ENCODE peak calls at places on chromosomes 4 and X, in ten cellular contexts. Z, F, Y, V, J, P, K, C, D and E are unnamed samples. For H3K4me1, the result is how much of the 10 kb centered on the place peaks cover.

GRCh38 chr4:4502694-4503311 is 39.0 kb downstream of the STX18 start:
- DNase-seq in K (peak), Z (no peak), C (no peak), V (no peak), F (no peak), J (no peak), D (peak), Y (no peak), P (no peak), E (no peak)

GRCh38 chr4:2861631-2862436 is 18.2 kb downstream of the ADD1 start:
- DNase-seq in C (no peak), Y (no peak), Z (no peak), P (no peak), K (no peak), V (no peak), J (peak), F (no peak), D (no peak), E (no peak)

GRCh38 chr4:29423836-29424721 is 1296.1 kb upstream of the PCDH7 start:
- DNase-seq in D (no peak), V (no peak), C (no peak), F (no peak), J (peak), K (peak), P (no peak), Z (peak), Y (no peak), E (no peak)

GRCh38 chr4:152112887-152113286 is 352.1 kb upstream of the GATB start:
- DNase-seq in Y (peak), P (no peak), K (no peak), Z (no peak), F (no peak), C (no peak), J (no peak), V (no peak), D (no peak), E (no peak)

GRCh38 chr4:39021631-39022030 is 10.6 kb downstream of the TMEM156 start:
- DNase-seq in J (no peak), F (no peak), P (no peak), Z (no peak), V (no peak), Y (no peak), K (peak), C (no peak), D (no peak), E (no peak)

GRCh38 chrX:7390446-7390845 is 242.5 kb upstream of the PUDP start:
- DNase-seq in F (no peak), D (no peak), Z (no peak), V (no peak), C (no peak), K (no peak), Y (no peak), J (peak), P (no peak), E (no peak)

GRCh38 chr4:37762294-37763163 is 64.0 kb upstream of the PGM2 start:
- DNase-seq in Y (no peak), V (no peak), C (no peak), F (peak), P (no peak), D (no peak), J (no peak), Z (peak), K (peak), E (no peak)

GRCh38 chr4:185566425-185566824 is 31.1 kb upstream of the PDLIM3 start:
- DNase-seq in J (no peak), V (no peak), F (no peak), P (no peak), K (no peak), D (no peak), C (no peak), Z (no peak), Y (no peak), E (no peak)

GRCh38 chr4:146340798-146341197 is 126.5 kb downstream of the REELD1 start:
- DNase-seq in K (peak), D (peak), F (peak), C (no peak), V (no peak), J (peak), P (no peak), Z (no peak), Y (no peak), E (no peak)

GRCh38 chrX:38839269-38839668 is 38.0 kb downstream of the MID1IP1 start:
- DNase-seq in Z (no peak), K (no peak), D (no peak), F (no peak), V (no peak), P (no peak), Y (no peak), J (no peak), C (no peak), E (no peak)

GRCh38 chr4:134345249-134345648 is 143.7 kb upstream of the PABPC4L start:
- DNase-seq in D (no peak), C (no peak), Z (no peak), V (no peak), J (no peak), K (no peak), P (no peak), F (no peak), Y (no peak), E (no peak)

GRCh38 chr4:160498211-160498610 is 1395.3 kb downstream of the RAPGEF2 start:
- DNase-seq in K (no peak), P (no peak), Z (no peak), F (no peak), V (no peak), Y (no peak), C (no peak), D (no peak), J (no peak), E (no peak)

GRCh38 chrX:69032601-69033000 is 132.7 kb downstream of the PJA1 start:
- DNase-seq in P (no peak), K (no peak), D (peak), Z (peak), J (no peak), V (no peak), F (no peak), C (no peak), Y (peak), E (no peak)

GRCh38 chr4:70714061-70714468 is 7.7 kb upstream of the RUFY3 start:
- DNase-seq in Z (no peak), C (no peak), D (no peak), J (no peak), F (no peak), K (peak), Y (no peak), P (no peak), V (no peak), E (no peak)

GRCh38 chr4:166153539-166153938 is 280.5 kb downstream of the TLL1 start:
- DNase-seq in J (peak), D (no peak), F (no peak), K (peak), P (no peak), Y (no peak), Z (no peak), V (no peak), C (no peak), E (no peak)

GRCh38 chr4:153466637-153467153 is 535 bp downstream of the TMEM131L start:
- DNase-seq in K (no peak), P (no peak), J (no peak), Y (peak), V (peak), F (peak), Z (no peak), C (no peak), D (peak), E (no peak)

GRCh38 chr4:38308728-38309315 is 348.6 kb downstream of the PTTG2 start:
- DNase-seq in V (no peak), C (no peak), J (peak), F (no peak), Z (peak), Y (no peak), K (no peak), D (peak), P (no peak), E (no peak)

GRCh38 chrX:44817029-44817428 is 26.8 kb upstream of the DUSP21 start:
- DNase-seq in V (no peak), F (no peak), Y (no peak), Z (no peak), J (no peak), C (no peak), P (no peak), K (no peak), D (no peak), E (no peak)

GRCh38 chr4:128615197-128615596 is 194.3 kb upstream of the JADE1 start:
- DNase-seq in D (no peak), J (no peak), Y (no peak), F (no peak), Z (no peak), P (no peak), K (no peak), V (no peak), C (no peak), E (no peak)

GRCh38 chr4:127624176-127624575 is 8.6 kb upstream of the INTU start:
- DNase-seq in Z (no peak), J (peak), P (no peak), F (no peak), K (no peak), Y (no peak), C (no peak), V (no peak), D (no peak), E (no peak)

GRCh38 chrX:38205037-38205436 is 15.6 kb downstream of the SRPX start:
- DNase-seq in K (no peak), C (no peak), J (no peak), P (no peak), D (no peak), F (peak), Z (no peak), V (no peak), Y (no peak), E (no peak)

GRCh38 chrX:123859409-123859827 is 435 bp upstream of the XIAP start:
- DNase-seq in C (no peak), J (peak), F (peak), D (peak), V (peak), P (no peak), Z (no peak), K (no peak), Y (no peak), E (no peak)

GRCh38 chr4:8177544-8177943 is 18.9 kb upstream of the ABLIM2 start:
- DNase-seq in J (no peak), F (no peak), C (no peak), P (no peak), K (no peak), Z (no peak), Y (no peak), V (no peak), D (no peak), E (no peak)

GRCh38 chr4:77631276-77631675 is 25.7 kb downstream of the CXCL13 start:
- DNase-seq in K (no peak), J (no peak), F (no peak), C (no peak), Z (no peak), V (no peak), P (no peak), Y (no peak), D (no peak), E (no peak)

GRCh38 chr4:77800077-77800476 is 19.1 kb downstream of the CNOT6L start:
- DNase-seq in D (no peak), C (no peak), K (no peak), Y (no peak), V (no peak), Z (no peak), J (no peak), P (no peak), F (no peak), E (no peak)

GRCh38 chr4:139849219-139849618 is 183.6 kb downstream of the MGST2 start:
- DNase-seq in P (no peak), Y (no peak), F (no peak), Z (no peak), D (no peak), J (no peak), K (no peak), C (no peak), V (no peak), E (no peak)

GRCh38 chr4:24857996-24858395 is 54.8 kb downstream of the CCDC149 start:
- DNase-seq in C (no peak), V (no peak), F (no peak), Z (no peak), P (no peak), Y (peak), J (peak), D (no peak), K (peak), E (no peak)

DNA sequence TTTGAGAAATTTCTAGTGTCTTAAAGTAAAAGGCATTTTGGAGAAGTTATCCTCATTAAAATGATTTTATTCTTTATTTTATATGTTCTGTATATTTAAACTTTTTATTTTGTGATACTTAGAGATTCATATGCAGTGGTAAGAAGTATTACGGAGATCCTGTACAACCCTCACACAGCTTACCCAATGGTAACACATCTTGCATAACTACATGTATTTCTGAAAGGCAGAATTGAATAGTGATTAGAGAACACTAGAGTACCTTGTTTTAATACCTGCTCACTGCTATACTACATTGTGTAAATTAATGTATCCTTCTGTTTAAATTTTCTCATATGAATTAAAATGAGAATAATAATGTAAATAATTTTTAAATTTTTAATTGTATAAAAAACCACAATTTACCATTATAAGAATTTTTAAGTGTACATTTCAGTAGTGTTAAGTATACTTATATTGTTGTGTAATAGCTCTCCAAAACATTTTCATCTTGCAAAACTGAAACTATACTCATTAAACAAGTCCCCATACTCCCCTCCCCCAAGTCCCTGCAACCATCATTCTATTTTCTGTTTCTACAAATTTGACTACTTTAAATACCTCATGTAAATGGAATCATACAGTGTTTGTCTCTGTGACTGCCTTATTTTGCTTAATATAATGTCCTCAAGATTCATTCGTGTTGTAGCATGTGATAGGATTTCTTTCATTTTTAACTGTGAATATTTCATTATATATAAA is 45.4 kb downstream of the INTS12 start:
- DNase-seq in C (no peak), F (no peak), D (no peak), K (no peak), V (no peak), P (no peak), Z (no peak), J (no peak), Y (no peak), E (no peak)
- H3K4me1 ChIP-seq in C (under half), F (under half), D (under half), K (under half), V (under half), P (under half), Z (under half), J (under half), Y (under half), E (under half)

GRCh38 chrX:19774905-19775304 is 112.5 kb downstream of the SH3KBP1 start:
- DNase-seq in C (no peak), Y (no peak), J (no peak), V (no peak), F (no peak), K (no peak), D (no peak), Z (no peak), P (no peak), E (no peak)
- H3K4me1 ChIP-seq in C (under half), Y (under half), J (under half), V (under half), F (half or more), K (under half), D (under half), Z (under half), P (under half), E (under half)

DNA sequence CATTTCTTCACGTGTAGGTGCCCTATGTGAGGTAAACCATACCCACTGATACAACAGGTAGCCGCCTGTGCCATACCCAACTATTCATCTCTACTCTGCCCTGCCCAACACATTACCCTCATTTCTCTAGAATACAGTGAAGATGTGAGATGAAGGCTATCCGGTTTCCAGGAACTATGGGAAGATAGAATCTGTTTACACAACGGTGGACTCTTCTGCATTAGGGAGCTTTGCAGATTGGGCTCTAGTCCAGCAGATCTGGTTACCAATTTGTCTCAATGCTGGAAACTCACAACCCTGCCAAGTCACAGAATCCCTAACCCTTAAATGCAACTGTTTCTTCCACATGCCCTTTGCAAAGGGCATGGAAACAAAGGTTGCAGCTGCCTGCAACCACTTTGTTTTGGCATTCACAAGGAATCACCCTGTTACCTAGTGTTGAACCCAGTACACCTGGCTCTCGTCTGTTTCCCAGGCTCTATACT is 6.4 kb upstream of the SLAIN2 start:
- DNase-seq in Y (no peak), J (no peak), V (no peak), C (no peak), D (no peak), K (peak), Z (no peak), F (no peak), P (no peak), E (no peak)
- H3K4me1 ChIP-seq in Y (under half), J (under half), V (under half), C (under half), D (under half), K (under half), Z (under half), F (under half), P (half or more), E (under half)

DNA sequence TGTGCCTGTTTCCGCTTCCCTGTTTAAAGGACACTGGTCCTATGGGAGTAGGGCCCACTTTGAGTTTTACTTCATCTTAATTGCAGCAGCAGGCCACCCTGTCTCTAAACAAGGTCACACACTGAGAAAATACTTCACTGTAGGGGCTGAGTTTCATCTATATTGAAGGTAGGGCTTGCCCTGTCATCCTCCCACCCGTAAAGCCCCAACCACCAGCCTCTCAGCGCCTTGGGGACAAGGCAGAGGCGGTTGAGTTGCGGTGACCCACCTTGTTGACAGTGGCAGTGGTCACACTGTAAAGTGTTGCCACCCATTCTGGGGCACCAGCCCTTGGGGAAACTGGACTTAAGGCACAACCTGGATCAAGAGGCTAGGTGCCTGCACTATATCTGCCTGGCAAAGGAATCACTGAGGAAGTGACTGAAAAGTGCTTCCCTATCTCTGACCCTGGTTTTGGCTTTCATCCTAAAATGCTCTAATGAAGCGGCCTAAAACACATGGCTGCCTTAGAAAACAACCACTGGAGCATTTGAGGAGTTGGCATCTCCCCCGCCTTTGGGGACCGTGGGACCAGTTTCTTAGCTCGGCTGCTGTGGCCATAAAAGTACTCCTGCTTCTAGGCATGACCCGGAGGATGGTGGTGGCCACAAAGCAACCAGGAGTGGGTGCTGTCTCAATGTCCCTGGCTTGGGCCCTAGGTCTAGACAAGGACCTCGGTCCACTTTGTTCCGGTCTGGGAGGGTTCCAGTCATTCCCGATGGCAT is 7.8 kb upstream of the WDR1 start:
- DNase-seq in C (no peak), V (no peak), J (no peak), D (no peak), Z (no peak), P (no peak), K (no peak), F (no peak), Y (no peak), E (no peak)
- H3K4me1 ChIP-seq in C (under half), V (under half), J (under half), D (under half), Z (under half), P (under half), K (under half), F (under half), Y (under half), E (under half)

DNA sequence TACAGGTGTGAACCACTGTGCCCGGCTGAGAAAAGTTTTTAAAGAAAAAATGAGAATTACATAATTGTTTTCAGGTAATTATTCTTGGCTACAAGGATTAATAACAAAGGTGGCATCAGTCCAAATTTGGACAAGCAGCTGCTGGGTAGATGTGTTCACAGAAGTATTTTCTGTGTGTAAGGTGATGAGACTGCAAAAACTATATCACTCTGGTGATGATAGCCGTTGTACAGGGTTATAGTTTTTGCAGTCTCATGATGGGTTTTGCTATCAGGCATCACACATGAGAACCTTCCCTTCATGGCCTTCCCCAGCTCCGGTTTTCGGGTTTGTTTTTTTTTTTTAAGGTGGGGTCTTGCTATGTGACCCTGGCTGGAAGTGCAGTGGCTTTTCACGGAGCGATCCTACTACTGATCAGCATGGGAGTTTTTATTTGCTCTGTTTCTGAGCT is 5.1 kb upstream of the SLC10A3 start:
- DNase-seq in J (no peak), V (no peak), K (no peak), D (no peak), P (no peak), F (no peak), Y (no peak), Z (no peak), C (no peak), E (no peak)
- H3K4me1 ChIP-seq in J (under half), V (under half), K (under half), D (under half), P (under half), F (under half), Y (under half), Z (under half), C (under half), E (under half)

GRCh38 chrX:1555370-1555769 is 18.4 kb upstream of the P2RY8 start:
- DNase-seq in J (no peak), D (no peak), F (no peak), Y (peak), P (peak), Z (no peak), V (no peak), C (no peak), K (no peak), E (no peak)
- H3K4me1 ChIP-seq in J (under half), D (under half), F (under half), Y (under half), P (under half), Z (under half), V (under half), C (under half), K (under half), E (under half)